ENCODE peak calls at places on chromosomes 16 and 17, in ten cellular contexts. One of them, this sample, is unnamed. For H3K27me3, the result is how much of the 10 kb centered on the place peaks cover.

GRCh38 chr17:3888343-3889171 is 4.3 kb downstream of the CAMKK1 start:
- DNase-seq in tibial artery: peak
- DNase-seq in heart left ventricle: peak
- DNase-seq in GM23248: peak
- DNase-seq in CD8-positive, alpha-beta memory T cell: no peak
- DNase-seq in CD8-positive, alpha-beta T cell: no peak
- DNase-seq in colonic mucosa: peak
- DNase-seq in lung: no peak
- DNase-seq in pancreas: no peak
- DNase-seq in small intestine: peak
- DNase-seq in this sample: peak

GRCh38 chr17:79179334-79179733 is 104.7 kb downstream of the ENGASE start:
- DNase-seq in tibial artery: no peak
- DNase-seq in heart left ventricle: no peak
- DNase-seq in GM23248: no peak
- DNase-seq in CD8-positive, alpha-beta memory T cell: no peak
- DNase-seq in CD8-positive, alpha-beta T cell: no peak
- DNase-seq in colonic mucosa: no peak
- DNase-seq in lung: no peak
- DNase-seq in pancreas: no peak
- DNase-seq in small intestine: no peak
- DNase-seq in this sample: no peak

GRCh38 chr16:4450921-4451619 is 23.4 kb downstream of the NMRAL1 start:
- DNase-seq in tibial artery: no peak
- DNase-seq in heart left ventricle: no peak
- DNase-seq in GM23248: peak
- DNase-seq in CD8-positive, alpha-beta memory T cell: no peak
- DNase-seq in CD8-positive, alpha-beta T cell: no peak
- DNase-seq in colonic mucosa: no peak
- DNase-seq in lung: no peak
- DNase-seq in pancreas: no peak
- DNase-seq in small intestine: no peak
- DNase-seq in this sample: no peak

GRCh38 chr17:50123649-50124349 is 6.2 kb downstream of the SAMD14 start:
- DNase-seq in tibial artery: no peak
- DNase-seq in heart left ventricle: peak
- DNase-seq in GM23248: no peak
- DNase-seq in CD8-positive, alpha-beta memory T cell: no peak
- DNase-seq in CD8-positive, alpha-beta T cell: no peak
- DNase-seq in colonic mucosa: no peak
- DNase-seq in lung: no peak
- DNase-seq in pancreas: no peak
- DNase-seq in small intestine: no peak
- DNase-seq in this sample: no peak

GRCh38 chr16:14151256-14152030 is 80.3 kb downstream of the MRTFB start:
- DNase-seq in tibial artery: no peak
- DNase-seq in heart left ventricle: no peak
- DNase-seq in GM23248: peak
- DNase-seq in CD8-positive, alpha-beta memory T cell: no peak
- DNase-seq in CD8-positive, alpha-beta T cell: no peak
- DNase-seq in colonic mucosa: no peak
- DNase-seq in lung: no peak
- DNase-seq in pancreas: no peak
- DNase-seq in small intestine: no peak
- DNase-seq in this sample: peak

GRCh38 chr17:27630607-27631408 is at the start of gene LGALS9:
- DNase-seq in tibial artery: no peak
- DNase-seq in heart left ventricle: no peak
- DNase-seq in GM23248: peak
- DNase-seq in CD8-positive, alpha-beta memory T cell: peak
- DNase-seq in CD8-positive, alpha-beta T cell: peak
- DNase-seq in colonic mucosa: peak
- DNase-seq in lung: peak
- DNase-seq in pancreas: no peak
- DNase-seq in small intestine: peak
- DNase-seq in this sample: peak

GRCh38 chr17:76612977-76613851 is 27.6 kb upstream of the ST6GALNAC2 start:
- DNase-seq in tibial artery: no peak
- DNase-seq in heart left ventricle: no peak
- DNase-seq in GM23248: no peak
- DNase-seq in CD8-positive, alpha-beta memory T cell: no peak
- DNase-seq in CD8-positive, alpha-beta T cell: no peak
- DNase-seq in colonic mucosa: no peak
- DNase-seq in lung: no peak
- DNase-seq in pancreas: no peak
- DNase-seq in small intestine: peak
- DNase-seq in this sample: no peak

GRCh38 chr17:32551186-32551955 is 64.6 kb downstream of the CDK5R1 start:
- DNase-seq in tibial artery: no peak
- DNase-seq in heart left ventricle: no peak
- DNase-seq in GM23248: peak
- DNase-seq in CD8-positive, alpha-beta memory T cell: no peak
- DNase-seq in CD8-positive, alpha-beta T cell: no peak
- DNase-seq in colonic mucosa: no peak
- DNase-seq in lung: no peak
- DNase-seq in pancreas: no peak
- DNase-seq in small intestine: peak
- DNase-seq in this sample: no peak

GRCh38 chr17:78383725-78384471 is 5.4 kb downstream of the PGS1 start:
- DNase-seq in tibial artery: peak
- DNase-seq in heart left ventricle: peak
- DNase-seq in GM23248: peak
- DNase-seq in CD8-positive, alpha-beta memory T cell: no peak
- DNase-seq in CD8-positive, alpha-beta T cell: no peak
- DNase-seq in colonic mucosa: peak
- DNase-seq in lung: peak
- DNase-seq in pancreas: no peak
- DNase-seq in small intestine: no peak
- DNase-seq in this sample: peak

GRCh38 chr17:63480826-63481487 is 4.1 kb downstream of the ACE start:
- DNase-seq in tibial artery: no peak
- DNase-seq in heart left ventricle: peak
- DNase-seq in GM23248: no peak
- DNase-seq in CD8-positive, alpha-beta memory T cell: no peak
- DNase-seq in CD8-positive, alpha-beta T cell: no peak
- DNase-seq in colonic mucosa: no peak
- DNase-seq in lung: no peak
- DNase-seq in pancreas: peak
- DNase-seq in small intestine: no peak
- DNase-seq in this sample: no peak

GRCh38 chr17:7218774-7219173 is 862 bp downstream of the DLG4 start:
- DNase-seq in tibial artery: no peak
- DNase-seq in heart left ventricle: no peak
- DNase-seq in GM23248: no peak
- DNase-seq in CD8-positive, alpha-beta memory T cell: no peak
- DNase-seq in CD8-positive, alpha-beta T cell: no peak
- DNase-seq in colonic mucosa: no peak
- DNase-seq in lung: no peak
- DNase-seq in pancreas: no peak
- DNase-seq in small intestine: no peak
- DNase-seq in this sample: no peak

GRCh38 chr17:5545051-5545987 is 39.0 kb downstream of the NLRP1 start:
- DNase-seq in tibial artery: no peak
- DNase-seq in heart left ventricle: no peak
- DNase-seq in GM23248: peak
- DNase-seq in CD8-positive, alpha-beta memory T cell: no peak
- DNase-seq in CD8-positive, alpha-beta T cell: no peak
- DNase-seq in colonic mucosa: no peak
- DNase-seq in lung: no peak
- DNase-seq in pancreas: no peak
- DNase-seq in small intestine: no peak
- DNase-seq in this sample: no peak

GRCh38 chr17:40033339-40033738 is 18.1 kb downstream of the CSF3 start:
- DNase-seq in tibial artery: no peak
- DNase-seq in heart left ventricle: no peak
- DNase-seq in GM23248: no peak
- DNase-seq in CD8-positive, alpha-beta memory T cell: no peak
- DNase-seq in CD8-positive, alpha-beta T cell: no peak
- DNase-seq in colonic mucosa: no peak
- DNase-seq in lung: no peak
- DNase-seq in pancreas: no peak
- DNase-seq in small intestine: no peak
- DNase-seq in this sample: no peak

GRCh38 chr17:16478693-16479092 is 13.3 kb downstream of the LRRC75A start:
- DNase-seq in tibial artery: no peak
- DNase-seq in heart left ventricle: no peak
- DNase-seq in GM23248: peak
- DNase-seq in CD8-positive, alpha-beta memory T cell: no peak
- DNase-seq in CD8-positive, alpha-beta T cell: no peak
- DNase-seq in colonic mucosa: no peak
- DNase-seq in lung: no peak
- DNase-seq in pancreas: no peak
- DNase-seq in small intestine: no peak
- DNase-seq in this sample: no peak

GRCh38 chr16:3180445-3180878 is 7.5 kb upstream of the OR1F1 start:
- DNase-seq in tibial artery: no peak
- DNase-seq in heart left ventricle: no peak
- DNase-seq in GM23248: no peak
- DNase-seq in CD8-positive, alpha-beta memory T cell: no peak
- DNase-seq in CD8-positive, alpha-beta T cell: no peak
- DNase-seq in colonic mucosa: no peak
- DNase-seq in lung: no peak
- DNase-seq in pancreas: no peak
- DNase-seq in small intestine: no peak
- DNase-seq in this sample: no peak
- H3K27me3 ChIP-seq in tibial artery: under half
- H3K27me3 ChIP-seq in heart left ventricle: under half
- H3K27me3 ChIP-seq in GM23248: under half
- H3K27me3 ChIP-seq in CD8-positive, alpha-beta memory T cell: half or more
- H3K27me3 ChIP-seq in CD8-positive, alpha-beta T cell: under half
- H3K27me3 ChIP-seq in colonic mucosa: half or more
- H3K27me3 ChIP-seq in lung: under half
- H3K27me3 ChIP-seq in pancreas: under half
- H3K27me3 ChIP-seq in small intestine: half or more
- H3K27me3 ChIP-seq in this sample: half or more

DNA sequence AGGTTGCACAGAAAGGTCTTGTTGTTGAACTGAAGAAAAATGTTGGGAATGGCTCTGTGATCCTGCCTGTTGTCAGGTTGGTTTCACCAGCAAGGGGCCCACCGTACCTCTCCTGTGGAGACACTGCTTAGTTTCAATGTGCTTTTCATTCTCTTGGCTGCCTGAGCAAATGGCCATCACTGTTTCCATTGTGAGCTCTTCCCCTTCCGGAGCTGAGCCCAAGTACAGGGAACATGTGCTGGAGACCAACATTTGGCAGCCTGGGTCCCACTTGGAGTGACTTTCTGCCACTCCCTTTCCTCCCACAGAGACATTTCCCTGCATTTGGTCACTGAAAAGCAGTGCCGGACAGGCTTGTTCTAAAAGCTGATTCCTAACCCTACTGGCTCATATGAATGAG is 23.1 kb downstream of the GABARAPL2 start:
- DNase-seq in tibial artery: peak
- DNase-seq in heart left ventricle: peak
- DNase-seq in GM23248: peak
- DNase-seq in CD8-positive, alpha-beta memory T cell: no peak
- DNase-seq in CD8-positive, alpha-beta T cell: no peak
- DNase-seq in colonic mucosa: no peak
- DNase-seq in lung: no peak
- DNase-seq in pancreas: no peak
- DNase-seq in small intestine: no peak
- DNase-seq in this sample: no peak
- H3K27ac ChIP-seq in tibial artery: peak
- H3K27ac ChIP-seq in heart left ventricle: peak
- H3K27ac ChIP-seq in GM23248: no peak
- H3K27ac ChIP-seq in CD8-positive, alpha-beta memory T cell: no peak
- H3K27ac ChIP-seq in CD8-positive, alpha-beta T cell: no peak
- H3K27ac ChIP-seq in colonic mucosa: no peak
- H3K27ac ChIP-seq in lung: peak
- H3K27ac ChIP-seq in pancreas: no peak
- H3K27ac ChIP-seq in small intestine: no peak
- H3K27ac ChIP-seq in this sample: peak

DNA sequence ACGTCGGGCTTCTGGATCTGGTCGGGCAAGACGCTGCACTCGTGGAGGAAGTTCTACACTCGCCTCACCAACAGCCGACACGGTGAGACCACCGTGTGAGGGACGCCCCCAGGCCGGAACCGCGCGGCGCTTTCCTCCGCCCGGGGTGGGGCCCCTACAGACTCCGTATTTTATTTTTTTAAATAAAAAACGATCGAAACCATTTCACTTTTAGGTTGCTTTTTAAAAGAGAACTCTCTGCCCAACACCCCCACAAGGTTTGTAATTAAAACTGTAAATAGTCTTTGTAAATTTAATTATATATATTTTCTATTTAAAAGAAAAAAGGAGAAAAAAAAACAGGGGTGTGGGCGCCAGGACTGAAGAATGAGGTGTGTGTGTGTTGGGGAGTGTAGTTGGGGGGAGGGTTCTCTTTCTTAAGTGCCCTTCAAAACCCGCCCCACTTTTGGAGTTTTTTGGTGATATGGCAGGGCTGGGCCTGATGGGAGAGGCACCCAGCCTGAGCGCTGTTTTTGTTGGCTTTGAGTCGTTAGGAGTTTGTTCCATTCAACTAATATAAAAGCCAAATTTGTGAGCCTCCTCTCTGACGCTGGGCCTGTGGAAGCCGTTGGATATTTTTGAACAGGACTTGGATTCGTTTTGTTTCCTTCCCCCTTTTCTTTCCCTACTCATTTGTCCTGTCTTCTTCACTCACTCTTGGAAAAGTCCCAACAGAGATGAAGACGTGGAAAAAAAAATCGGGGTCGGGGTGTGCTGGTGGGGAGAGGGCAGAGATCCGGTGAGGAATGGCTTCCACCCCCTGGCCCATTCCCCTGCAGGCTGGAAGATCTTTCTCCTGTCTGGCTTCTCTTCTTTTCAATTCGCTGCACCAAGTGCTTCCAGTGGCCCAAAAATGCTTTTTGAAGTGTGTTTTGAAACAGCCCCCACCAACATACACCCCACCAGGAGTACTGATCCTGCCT is 2.3 kb downstream of the FZD2 start:
- DNase-seq in tibial artery: no peak
- DNase-seq in heart left ventricle: no peak
- DNase-seq in GM23248: peak
- DNase-seq in CD8-positive, alpha-beta memory T cell: no peak
- DNase-seq in CD8-positive, alpha-beta T cell: no peak
- DNase-seq in colonic mucosa: no peak
- DNase-seq in lung: no peak
- DNase-seq in pancreas: no peak
- DNase-seq in small intestine: no peak
- DNase-seq in this sample: no peak
- H3K27me3 ChIP-seq in tibial artery: under half
- H3K27me3 ChIP-seq in heart left ventricle: under half
- H3K27me3 ChIP-seq in GM23248: under half
- H3K27me3 ChIP-seq in CD8-positive, alpha-beta memory T cell: under half
- H3K27me3 ChIP-seq in CD8-positive, alpha-beta T cell: under half
- H3K27me3 ChIP-seq in colonic mucosa: under half
- H3K27me3 ChIP-seq in lung: under half
- H3K27me3 ChIP-seq in pancreas: under half
- H3K27me3 ChIP-seq in small intestine: under half
- H3K27me3 ChIP-seq in this sample: under half

DNA sequence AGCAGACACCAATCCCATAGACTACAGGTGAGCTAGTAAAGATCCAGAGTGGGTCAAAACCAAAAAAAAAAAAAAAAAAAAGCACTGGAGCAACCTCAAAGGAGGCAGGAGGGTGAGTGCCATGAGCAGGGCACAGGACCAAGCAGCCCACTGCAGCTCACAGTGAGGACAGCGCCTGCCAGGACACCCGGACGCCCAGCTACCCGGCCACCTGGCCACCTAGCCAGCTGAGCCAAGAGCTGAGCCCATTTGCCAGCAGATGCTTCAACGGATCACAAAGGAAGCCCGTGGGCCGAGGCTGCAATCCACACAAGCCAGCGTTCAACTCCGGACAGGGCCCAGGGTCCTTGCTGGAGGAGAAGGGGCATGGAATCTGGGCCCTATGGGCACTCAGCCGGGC is 15.1 kb downstream of the AXIN1 start:
- DNase-seq in tibial artery: no peak
- DNase-seq in heart left ventricle: no peak
- DNase-seq in GM23248: no peak
- DNase-seq in CD8-positive, alpha-beta memory T cell: no peak
- DNase-seq in CD8-positive, alpha-beta T cell: no peak
- DNase-seq in colonic mucosa: no peak
- DNase-seq in lung: no peak
- DNase-seq in pancreas: no peak
- DNase-seq in small intestine: no peak
- DNase-seq in this sample: no peak
- H3K27ac ChIP-seq in tibial artery: no peak
- H3K27ac ChIP-seq in heart left ventricle: no peak
- H3K27ac ChIP-seq in GM23248: no peak
- H3K27ac ChIP-seq in CD8-positive, alpha-beta memory T cell: no peak
- H3K27ac ChIP-seq in CD8-positive, alpha-beta T cell: no peak
- H3K27ac ChIP-seq in colonic mucosa: no peak
- H3K27ac ChIP-seq in lung: no peak
- H3K27ac ChIP-seq in pancreas: no peak
- H3K27ac ChIP-seq in small intestine: no peak
- H3K27ac ChIP-seq in this sample: no peak

This sample was measured in gastrocnemius medialis.